ENCODE peak calls at places on chromosomes 1 and 21, in seven cellular contexts. One of them, this sample, is unnamed.

GRCh38 chr1:84620720-84621313 is 46.6 kb upstream of the CTBS start:
- DNase-seq in HCT116: peak
- DNase-seq in IMR-90: peak
- DNase-seq in K562: peak
- DNase-seq in A549: peak
- DNase-seq in HepG2: peak
- DNase-seq in H1: peak
- DNase-seq in this sample: peak

GRCh38 chr1:95407146-95407863 is 173.3 kb downstream of the RWDD3 start:
- DNase-seq in HCT116: no peak
- DNase-seq in IMR-90: no peak
- DNase-seq in K562: no peak
- DNase-seq in A549: no peak
- DNase-seq in HepG2: no peak
- DNase-seq in H1: peak
- DNase-seq in this sample: no peak

GRCh38 chr1:38577385-38577784 is 282.2 kb downstream of the RRAGC start:
- DNase-seq in HCT116: no peak
- DNase-seq in IMR-90: no peak
- DNase-seq in K562: no peak
- DNase-seq in A549: no peak
- DNase-seq in HepG2: no peak
- DNase-seq in H1: no peak
- DNase-seq in this sample: no peak

GRCh38 chr1:94237291-94238226 is at the start of gene ARHGAP29:
- DNase-seq in HCT116: peak
- DNase-seq in IMR-90: peak
- DNase-seq in K562: peak
- DNase-seq in A549: peak
- DNase-seq in HepG2: peak
- DNase-seq in H1: peak
- DNase-seq in this sample: no peak

GRCh38 chr21:44890961-44891541 is 17.6 kb upstream of the PTTG1IP start:
- DNase-seq in HCT116: no peak
- DNase-seq in IMR-90: no peak
- DNase-seq in K562: no peak
- DNase-seq in A549: no peak
- DNase-seq in HepG2: no peak
- DNase-seq in H1: no peak
- DNase-seq in this sample: no peak

GRCh38 chr1:232868793-232869491 is 63.7 kb downstream of the MAP10 start:
- DNase-seq in HCT116: peak
- DNase-seq in IMR-90: peak
- DNase-seq in K562: no peak
- DNase-seq in A549: peak
- DNase-seq in HepG2: no peak
- DNase-seq in H1: no peak
- DNase-seq in this sample: no peak

GRCh38 chr1:40312238-40313205 is 4.6 kb downstream of the COL9A2 start:
- DNase-seq in HCT116: no peak
- DNase-seq in IMR-90: no peak
- DNase-seq in K562: no peak
- DNase-seq in A549: no peak
- DNase-seq in HepG2: peak
- DNase-seq in H1: no peak
- DNase-seq in this sample: peak

GRCh38 chr1:61446531-61446991 is 278.4 kb downstream of the TM2D1 start:
- DNase-seq in HCT116: no peak
- DNase-seq in IMR-90: no peak
- DNase-seq in K562: peak
- DNase-seq in A549: no peak
- DNase-seq in HepG2: no peak
- DNase-seq in H1: no peak
- DNase-seq in this sample: no peak

GRCh38 chr21:41877901-41878830 is 978 bp downstream of the PRDM15 start:
- DNase-seq in HCT116: no peak
- DNase-seq in IMR-90: peak
- DNase-seq in K562: peak
- DNase-seq in A549: no peak
- DNase-seq in HepG2: no peak
- DNase-seq in H1: no peak
- DNase-seq in this sample: no peak

GRCh38 chr1:114107474-114108175 is 46.0 kb downstream of the SYT6 start:
- DNase-seq in HCT116: no peak
- DNase-seq in IMR-90: no peak
- DNase-seq in K562: no peak
- DNase-seq in A549: no peak
- DNase-seq in HepG2: no peak
- DNase-seq in H1: no peak
- DNase-seq in this sample: no peak

GRCh38 chr1:1001631-1002300 is 1.9 kb upstream of the HES4 start:
- DNase-seq in HCT116: peak
- DNase-seq in IMR-90: peak
- DNase-seq in K562: peak
- DNase-seq in A549: peak
- DNase-seq in HepG2: peak
- DNase-seq in H1: peak
- DNase-seq in this sample: no peak

GRCh38 chr1:156748670-156749428 is 2.6 kb downstream of the HDGF start:
- DNase-seq in HCT116: no peak
- DNase-seq in IMR-90: peak
- DNase-seq in K562: no peak
- DNase-seq in A549: no peak
- DNase-seq in HepG2: peak
- DNase-seq in H1: no peak
- DNase-seq in this sample: no peak

GRCh38 chr1:33004628-33005027 is 32.1 kb downstream of the AK2 start:
- DNase-seq in HCT116: no peak
- DNase-seq in IMR-90: peak
- DNase-seq in K562: no peak
- DNase-seq in A549: no peak
- DNase-seq in HepG2: no peak
- DNase-seq in H1: no peak
- DNase-seq in this sample: no peak

GRCh38 chr21:40534886-40535285 is 312.1 kb downstream of the DSCAM start:
- DNase-seq in HCT116: no peak
- DNase-seq in IMR-90: no peak
- DNase-seq in K562: no peak
- DNase-seq in A549: no peak
- DNase-seq in HepG2: no peak
- DNase-seq in H1: no peak
- DNase-seq in this sample: no peak

GRCh38 chr1:110390096-110390495 is 730 bp downstream of the SLC16A4 start:
- DNase-seq in HCT116: no peak
- DNase-seq in IMR-90: peak
- DNase-seq in K562: no peak
- DNase-seq in A549: peak
- DNase-seq in HepG2: no peak
- DNase-seq in H1: no peak
- DNase-seq in this sample: no peak

GRCh38 chr21:36350282-36350910 is 30.4 kb downstream of the MORC3 start:
- DNase-seq in HCT116: no peak
- DNase-seq in IMR-90: peak
- DNase-seq in K562: no peak
- DNase-seq in A549: no peak
- DNase-seq in HepG2: no peak
- DNase-seq in H1: no peak
- DNase-seq in this sample: no peak

GRCh38 chr1:92853299-92853698 is 21.5 kb downstream of the RPL5 start:
- DNase-seq in HCT116: no peak
- DNase-seq in IMR-90: no peak
- DNase-seq in K562: no peak
- DNase-seq in A549: no peak
- DNase-seq in HepG2: no peak
- DNase-seq in H1: no peak
- DNase-seq in this sample: no peak

GRCh38 chr1:12409676-12410075 is 179.8 kb downstream of the VPS13D start:
- DNase-seq in HCT116: no peak
- DNase-seq in IMR-90: no peak
- DNase-seq in K562: peak
- DNase-seq in A549: no peak
- DNase-seq in HepG2: no peak
- DNase-seq in H1: no peak
- DNase-seq in this sample: no peak

GRCh38 chr21:42561742-42562141 is 48.1 kb downstream of the SLC37A1 start:
- DNase-seq in HCT116: no peak
- DNase-seq in IMR-90: no peak
- DNase-seq in K562: peak
- DNase-seq in A549: no peak
- DNase-seq in HepG2: peak
- DNase-seq in H1: no peak
- DNase-seq in this sample: peak

GRCh38 chr1:37323486-37324377 is 150.6 kb upstream of the ZC3H12A start:
- DNase-seq in HCT116: no peak
- DNase-seq in IMR-90: peak
- DNase-seq in K562: peak
- DNase-seq in A549: peak
- DNase-seq in HepG2: peak
- DNase-seq in H1: peak
- DNase-seq in this sample: no peak

GRCh38 chr1:39562886-39563285 is 13.7 kb downstream of the PABPC4 start:
- DNase-seq in HCT116: no peak
- DNase-seq in IMR-90: no peak
- DNase-seq in K562: no peak
- DNase-seq in A549: no peak
- DNase-seq in HepG2: no peak
- DNase-seq in H1: no peak
- DNase-seq in this sample: no peak

GRCh38 chr1:34129630-34130029 is 35.4 kb downstream of the CSMD2 start:
- DNase-seq in HCT116: no peak
- DNase-seq in IMR-90: no peak
- DNase-seq in K562: no peak
- DNase-seq in A549: no peak
- DNase-seq in HepG2: no peak
- DNase-seq in H1: peak
- DNase-seq in this sample: no peak

GRCh38 chr1:243251544-243251943 is 3.5 kb downstream of the CEP170 start:
- DNase-seq in HCT116: no peak
- DNase-seq in IMR-90: no peak
- DNase-seq in K562: no peak
- DNase-seq in A549: no peak
- DNase-seq in HepG2: no peak
- DNase-seq in H1: no peak
- DNase-seq in this sample: no peak

GRCh38 chr1:235127774-235128452 is 724 bp downstream of the TOMM20 start:
- DNase-seq in HCT116: no peak
- DNase-seq in IMR-90: no peak
- DNase-seq in K562: no peak
- DNase-seq in A549: no peak
- DNase-seq in HepG2: no peak
- DNase-seq in H1: peak
- DNase-seq in this sample: no peak

GRCh38 chr1:30907641-30908445 is 715 bp downstream of the SDC3 start:
- DNase-seq in HCT116: no peak
- DNase-seq in IMR-90: no peak
- DNase-seq in K562: peak
- DNase-seq in A549: no peak
- DNase-seq in HepG2: no peak
- DNase-seq in H1: no peak
- DNase-seq in this sample: no peak

DNA sequence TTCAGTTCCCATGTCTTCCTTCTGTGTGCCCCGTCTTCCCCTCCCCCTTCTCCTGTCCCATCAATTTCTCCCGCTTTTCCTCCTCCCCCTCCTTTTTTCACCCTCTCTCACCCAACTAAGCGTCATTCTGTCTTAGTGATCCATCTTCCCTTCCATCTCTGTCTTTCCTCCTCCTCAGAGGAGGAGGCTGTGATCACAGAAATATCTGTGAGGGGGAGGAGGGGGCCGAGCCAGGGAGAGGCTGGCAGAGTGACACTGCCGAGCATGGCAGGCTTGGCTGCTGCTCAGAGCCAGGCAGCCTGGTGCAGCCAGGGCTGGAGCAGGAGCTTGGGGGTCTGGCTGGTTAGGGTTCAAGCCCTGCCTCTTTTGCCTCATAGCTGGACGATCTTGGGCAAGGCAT is 7.6 kb downstream of the HTR6 start:
- DNase-seq in HCT116: no peak
- DNase-seq in IMR-90: no peak
- DNase-seq in K562: no peak
- DNase-seq in A549: no peak
- DNase-seq in HepG2: no peak
- DNase-seq in H1: no peak
- DNase-seq in this sample: no peak
- TF ChIP-seq CEBPB in HCT116: no peak
- TF ChIP-seq CEBPB in IMR-90: no peak
- TF ChIP-seq CEBPB in K562: no peak
- TF ChIP-seq CEBPB in A549: no peak
- TF ChIP-seq CEBPB in HepG2: no peak
- TF ChIP-seq CEBPB in H1: no peak
- TF ChIP-seq CEBPB in this sample: no peak

GRCh38 chr21:43881918-43882317 is 16.9 kb downstream of the AGPAT3 start:
- DNase-seq in HCT116: no peak
- DNase-seq in IMR-90: no peak
- DNase-seq in K562: no peak
- DNase-seq in A549: no peak
- DNase-seq in HepG2: no peak
- DNase-seq in H1: no peak
- DNase-seq in this sample: no peak
- TF ChIP-seq CEBPB in HCT116: no peak
- TF ChIP-seq CEBPB in IMR-90: no peak
- TF ChIP-seq CEBPB in K562: no peak
- TF ChIP-seq CEBPB in A549: no peak
- TF ChIP-seq CEBPB in HepG2: no peak
- TF ChIP-seq CEBPB in H1: no peak
- TF ChIP-seq CEBPB in this sample: no peak

GRCh38 chr21:34509151-34509550 is 2.9 kb downstream of the KCNE1 start:
- DNase-seq in HCT116: no peak
- DNase-seq in IMR-90: no peak
- DNase-seq in K562: peak
- DNase-seq in A549: no peak
- DNase-seq in HepG2: no peak
- DNase-seq in H1: no peak
- DNase-seq in this sample: no peak
- TF ChIP-seq CEBPB in HCT116: no peak
- TF ChIP-seq CEBPB in IMR-90: no peak
- TF ChIP-seq CEBPB in K562: no peak
- TF ChIP-seq CEBPB in A549: no peak
- TF ChIP-seq CEBPB in HepG2: no peak
- TF ChIP-seq CEBPB in H1: no peak
- TF ChIP-seq CEBPB in this sample: no peak

DNA sequence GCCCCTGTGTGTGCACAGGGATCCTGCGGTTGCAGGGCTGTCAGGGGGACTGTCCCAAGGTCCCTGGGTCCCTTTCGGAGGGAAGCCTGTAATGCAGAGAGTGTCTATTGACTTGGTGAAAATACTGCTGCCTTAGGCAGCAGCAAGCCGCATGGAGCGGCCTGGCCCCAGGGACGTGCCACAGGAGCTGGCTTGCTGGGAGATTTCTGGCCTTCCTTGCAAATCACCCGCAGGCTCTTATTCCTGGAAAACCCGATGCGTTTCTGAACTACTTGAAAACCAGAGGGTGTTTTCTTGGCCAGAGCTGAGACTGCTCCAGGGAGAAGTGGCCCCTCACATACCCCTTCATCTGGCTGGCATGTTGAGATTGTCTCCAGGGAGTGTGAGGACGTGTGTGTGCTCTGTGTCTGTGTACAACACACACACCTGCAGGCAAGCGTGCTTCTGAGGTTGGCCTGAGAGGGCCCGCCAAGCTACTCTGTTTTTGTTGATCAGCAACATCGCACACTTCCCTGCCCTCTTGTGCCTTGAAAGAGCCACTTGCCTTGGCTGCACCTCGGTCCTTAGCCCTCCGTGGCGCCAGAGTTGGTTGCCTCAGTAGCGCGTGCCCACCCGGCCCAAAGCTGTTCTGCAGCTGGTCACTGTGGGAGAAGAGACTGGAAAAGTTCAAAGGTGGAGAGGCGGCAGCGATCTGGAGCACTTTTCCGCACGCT is 10.5 kb downstream of the PRDM16 start:
- DNase-seq in HCT116: no peak
- DNase-seq in IMR-90: no peak
- DNase-seq in K562: no peak
- DNase-seq in A549: no peak
- DNase-seq in HepG2: no peak
- DNase-seq in H1: no peak
- DNase-seq in this sample: no peak
- TF ChIP-seq CEBPB in HCT116: no peak
- TF ChIP-seq CEBPB in IMR-90: no peak
- TF ChIP-seq CEBPB in K562: no peak
- TF ChIP-seq CEBPB in A549: no peak
- TF ChIP-seq CEBPB in HepG2: no peak
- TF ChIP-seq CEBPB in H1: no peak
- TF ChIP-seq CEBPB in this sample: no peak

This sample was measured in GM12878.